ENCODE peak calls at places on chromosome 1, in ten cellular contexts. S is Panc1, L is breast epithelium, R is stomach, B is prostate gland, M is endothelial cell of umbilical vein, I is GM23338, X is esophagus muscularis mucosa, G is suprapubic skin, U is sigmoid colon. F is an unnamed sample.
A peak's percentile ranks its signal among the peaks of the same experiment; 100 is the strongest.

GRCh38 chr1:230002164-230002803 is 64.8 kb upstream of the GALNT2 start:
- DNase-seq in G (no peak), I (no peak), M (no peak), U (no peak), B (no peak), R (no peak), X (no peak), S (no peak), L (no peak), F (no peak)

GRCh38 chr1:161985301-161985825 is 38.3 kb downstream of the OLFML2B start:
- DNase-seq in X (no peak), U (no peak), B (no peak), M (no peak), S (no peak), L (no peak), G (no peak), I (no peak), R (no peak), F (no peak)

GRCh38 chr1:64654519-64655341 is 90.1 kb upstream of the RAVER2 start:
- DNase-seq in L (no peak), R (no peak), B (no peak), I (no peak), M (peak; percentile 17), U (no peak), X (no peak), G (no peak), S (no peak), F (no peak)

GRCh38 chr1:37940299-37940947 is 6.4 kb downstream of the INPP5B start:
- DNase-seq in G (no peak), U (no peak), I (no peak), B (no peak), X (no peak), M (no peak), S (no peak), R (peak; percentile 69), L (no peak), F (no peak)

GRCh38 chr1:77762072-77762476 is 2.4 kb upstream of the USP33 start:
- DNase-seq in M (peak; percentile 29), G (no peak), R (no peak), U (no peak), I (no peak), X (no peak), B (no peak), L (no peak), S (no peak), F (no peak)

GRCh38 chr1:205567716-205568115 is 63.2 kb downstream of the CDK18 start:
- DNase-seq in U (peak; percentile 55), L (no peak), B (no peak), R (peak; percentile 24), M (no peak), G (peak; percentile 53), X (no peak), S (no peak), I (peak; percentile 24), F (no peak)

GRCh38 chr1:104132386-104132973 is 382.8 kb downstream of the AMY1C start:
- DNase-seq in L (no peak), S (peak; percentile 15), X (no peak), I (peak; percentile 75), M (no peak), B (no peak), R (no peak), U (no peak), G (no peak), F (no peak)

GRCh38 chr1:10555635-10556429 is 81.1 kb downstream of the PEX14 start:
- DNase-seq in M (no peak), S (no peak), G (no peak), L (peak; percentile 48), R (no peak), B (peak; percentile 30), U (no peak), X (no peak), I (peak; percentile 62), F (no peak)

GRCh38 chr1:187491082-187491720 is 662.5 kb downstream of the PLA2G4A start:
- DNase-seq in B (no peak), G (no peak), M (peak; percentile 6), U (no peak), L (no peak), R (no peak), X (no peak), I (no peak), S (peak; percentile 76), F (no peak)

DNA sequence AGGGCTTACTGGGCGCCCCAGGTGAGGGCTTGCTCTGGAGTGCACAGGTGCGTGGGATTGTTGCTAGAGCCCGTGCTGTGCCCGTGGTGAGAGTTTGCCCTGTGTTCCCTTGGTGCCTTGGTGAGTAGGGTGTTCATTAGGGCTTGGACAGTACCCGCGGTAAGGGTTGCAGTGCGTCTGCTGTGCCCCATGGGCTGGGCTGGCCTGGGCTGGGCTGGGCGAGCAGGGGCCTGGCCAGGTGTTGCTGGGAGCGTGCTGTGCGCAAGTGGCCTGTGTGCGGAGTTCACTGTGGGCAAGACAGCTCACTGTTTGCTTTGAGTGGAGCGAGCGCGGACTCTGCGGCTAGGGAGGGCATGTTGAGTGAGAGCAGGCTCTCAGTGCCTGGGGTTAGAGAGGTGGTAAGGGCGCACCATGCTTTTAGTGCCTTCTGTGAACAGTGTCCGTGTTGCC is 724 bp downstream of the CR1L start:
- DNase-seq in X (peak; percentile 86), R (no peak), L (no peak), I (peak; percentile 49), M (no peak), B (no peak), U (no peak), G (no peak), S (no peak), F (no peak)
- H3K4me3 ChIP-seq in X (peak overlapping the region; percentile 54), R (peak overlapping the region; percentile 64), L (peak overlapping the region; percentile 51), I (peak overlapping the region; percentile 89), M (no peak overlapping the region), B (no peak overlapping the region), U (peak overlapping the region; percentile 46), G (peak overlapping the region; percentile 50), S (no peak overlapping the region), F (peak overlapping the region; percentile 76)

DNA sequence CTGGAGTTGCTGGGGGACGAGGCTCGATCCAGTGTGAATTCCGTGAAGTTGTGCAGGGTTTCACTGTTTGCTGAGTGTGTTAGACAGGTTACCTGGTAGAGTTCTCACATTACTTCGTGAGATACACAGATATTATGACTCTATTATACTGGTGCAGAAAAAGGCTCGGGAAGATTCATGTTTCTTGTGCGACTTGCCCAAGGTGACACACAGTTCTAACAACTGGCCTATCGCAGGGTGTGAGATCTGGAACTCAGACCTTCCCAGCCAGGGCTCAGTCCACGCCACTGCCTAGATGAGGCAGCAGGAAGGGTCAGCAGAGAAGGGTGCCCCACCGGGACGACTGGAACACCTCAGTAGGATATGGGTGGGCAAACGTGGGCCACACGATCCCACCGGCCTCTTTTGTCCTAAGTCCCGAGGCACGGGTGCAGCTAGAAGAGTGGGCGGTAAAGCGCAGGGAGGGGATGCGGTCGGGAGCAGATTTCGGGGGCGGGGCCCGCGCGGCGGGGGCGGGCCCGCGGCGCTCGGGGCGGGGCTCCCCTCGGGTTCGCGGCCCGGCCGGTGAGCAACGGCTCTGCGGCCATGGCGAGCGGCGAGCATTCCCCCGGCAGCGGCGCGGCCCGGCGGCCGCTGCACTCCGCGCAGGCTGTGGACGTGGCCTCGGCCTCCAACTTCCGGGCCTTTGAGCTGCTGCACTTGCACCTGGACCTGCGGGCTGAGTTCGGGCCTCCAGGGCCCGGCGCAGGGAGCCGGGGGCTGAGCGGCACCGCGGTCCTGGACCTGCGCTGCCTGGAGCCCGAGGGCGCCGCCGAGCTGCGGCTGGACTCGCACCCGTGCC is at the start of gene RNPEP:
- DNase-seq in U (peak; percentile 85), X (peak; percentile 93), G (peak; percentile 80), S (no peak), M (peak; percentile 57), L (peak; percentile 42), I (peak; percentile 61), B (peak; percentile 67), R (peak; percentile 81), F (peak; percentile 94)
- TF ChIP-seq POLR2AphosphoS5 in U (peak; percentile 62), X (no peak), G (no peak), S (peak; percentile 64), M (peak; percentile 86), L (no peak), I (peak; percentile 53), B (no peak), R (peak; percentile 65), F (peak; percentile 56)

GRCh38 chr1:228736844-228737415 is 1.7 kb downstream of the RHOU start:
- DNase-seq in B (no peak), I (no peak), M (no peak), R (no peak), L (no peak), S (no peak), U (no peak), G (no peak), X (peak; percentile 77), F (no peak)

GRCh38 chr1:228733576-228733975 is 1.7 kb upstream of the RHOU start:
- DNase-seq in B (no peak), L (no peak), X (peak; percentile 87), G (no peak), R (no peak), U (no peak), I (no peak), S (no peak), M (no peak), F (no peak)

GRCh38 chr1:228734881-228735801 is at the start of gene RHOU:
- DNase-seq in I (peak; percentile 67), X (peak; percentile 92), M (peak; percentile 51), G (peak; percentile 84), U (peak; percentile 89), B (peak; percentile 74), L (peak; percentile 69), R (peak; percentile 82), S (no peak), F (peak; percentile 93)

GRCh38 chr1:228737613-228738012 is 2.3 kb downstream of the RHOU start:
- DNase-seq in S (no peak), G (no peak), R (no peak), L (no peak), M (no peak), B (no peak), U (peak; percentile 75), I (no peak), X (no peak), F (no peak)

GRCh38 chr1:228735871-228736586 is 750 bp downstream of the RHOU start:
- DNase-seq in U (peak; percentile 82), L (peak; percentile 63), I (peak; percentile 74), S (no peak), R (peak; percentile 68), M (peak; percentile 16), X (peak; percentile 91), B (peak; percentile 49), G (peak; percentile 73), F (peak; percentile 86)
- H3K4me3 ChIP-seq in U (peak overlapping the region; percentile 96), L (peak overlapping the region; percentile 87), I (peak overlapping the region; percentile 73), S (peak overlapping the region; percentile 62), R (peak overlapping the region; percentile 94), M (no peak overlapping the region), X (peak overlapping the region; percentile 97), B (peak overlapping the region; percentile 90), G (peak overlapping the region; percentile 80), F (peak overlapping the region; percentile 67)

DNA sequence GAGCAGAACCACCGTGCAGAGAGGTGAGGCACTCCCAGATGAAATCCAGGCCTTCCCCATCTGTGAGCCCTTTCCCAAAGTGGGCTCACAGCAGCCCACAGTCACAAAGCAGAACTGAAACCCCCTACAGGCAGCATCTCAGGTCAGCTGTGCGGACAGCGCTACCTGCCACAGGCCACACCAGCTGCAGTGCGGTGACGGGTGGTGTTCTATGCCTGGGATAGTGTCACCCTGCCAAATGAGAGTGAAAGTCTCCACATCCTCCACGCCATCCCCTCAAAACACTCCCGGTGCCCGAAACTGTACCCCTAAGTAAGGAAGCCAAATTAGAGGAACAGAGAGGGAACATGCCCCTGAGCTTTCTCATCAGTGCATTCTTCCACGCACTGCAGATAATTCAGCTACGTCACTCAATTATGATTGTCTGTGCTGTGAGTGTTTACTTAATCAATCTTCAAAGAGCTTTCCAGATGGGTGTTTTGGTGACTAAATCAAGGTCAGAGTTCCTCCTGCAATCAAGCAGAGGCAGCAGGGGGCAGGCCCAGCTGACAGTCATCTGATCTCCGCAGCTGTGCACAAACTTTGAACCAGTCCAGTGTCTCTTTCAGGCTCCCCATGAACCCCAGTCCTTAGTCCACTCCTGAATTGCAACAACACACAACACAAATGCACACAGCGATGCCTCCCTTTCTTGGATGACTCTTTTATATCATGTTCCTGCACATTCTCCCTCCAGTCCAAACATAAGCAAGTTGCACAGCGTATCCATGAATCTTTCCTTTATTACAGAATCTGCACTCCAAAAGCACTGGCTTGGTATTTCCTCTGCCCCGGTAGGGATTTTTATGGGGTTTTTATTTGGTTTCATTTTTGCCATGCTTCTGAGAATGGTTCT is 150.0 kb downstream of the TOMM20 start:
- DNase-seq in R (peak; percentile 45), X (no peak), G (peak; percentile 81), I (no peak), U (peak; percentile 85), L (no peak), B (no peak), S (no peak), M (peak; percentile 86), F (peak; percentile 92)
- TF ChIP-seq POLR2AphosphoS5 in R (peak; percentile 46), X (peak; percentile 43), G (no peak), I (no peak), U (peak; percentile 94), L (peak; percentile 71), B (peak; percentile 65), S (peak; percentile 82), M (peak; percentile 65), F (peak; percentile 66)

F was measured in spleen.